ENCODE peak calls at places on chromosomes 2 and 18, in six cellular contexts. S is AG09309, F is AG10803, K is AG08395, E is mammary epithelial cell, G is H7. J is an unnamed sample.

GRCh38 chr2:98833172-98833916 is 102.4 kb upstream of the MGAT4A start:
- DNase-seq in E (no peak), G (no peak), F (no peak), K (no peak), S (no peak), J (no peak)

GRCh38 chr2:126828471-126828870 is 70.2 kb upstream of the TEX51 start:
- DNase-seq in E (no peak), S (no peak), F (no peak), K (no peak), G (no peak), J (no peak)

GRCh38 chr2:27407798-27408491 is 1.4 kb downstream of the PPM1G start:
- DNase-seq in K (peak), G (peak), F (peak), S (no peak), E (peak), J (no peak)

GRCh38 chr2:239193426-239193825 is 207.4 kb downstream of the HDAC4 start:
- DNase-seq in K (no peak), E (no peak), F (no peak), G (no peak), S (no peak), J (peak)

GRCh38 chr2:138602166-138602460 is 100.5 kb downstream of the SPOPL start:
- DNase-seq in F (no peak), G (no peak), E (peak), S (no peak), K (no peak), J (no peak)

GRCh38 chr2:15481000-15481399 is 80.1 kb downstream of the NBAS start:
- DNase-seq in E (no peak), G (no peak), K (no peak), S (no peak), F (no peak), J (no peak)

GRCh38 chr2:16664052-16664731 is 1.4 kb downstream of the CYRIA start:
- DNase-seq in E (no peak), G (peak), K (peak), S (no peak), F (peak), J (no peak)

GRCh38 chr18:13222371-13223281 is 4.1 kb downstream of the LDLRAD4 start:
- DNase-seq in K (peak), S (no peak), E (no peak), F (peak), G (no peak), J (no peak)

GRCh38 chr18:78603102-78603501 is 376.5 kb upstream of the SALL3 start:
- DNase-seq in F (no peak), E (no peak), S (no peak), G (no peak), K (no peak), J (no peak)

GRCh38 chr18:36829362-36830140 is 624 bp downstream of the KIAA1328 start:
- DNase-seq in S (no peak), E (no peak), G (no peak), K (peak), F (peak), J (no peak)

GRCh38 chr2:69715964-69716363 is 26.0 kb upstream of the ANXA4 start:
- DNase-seq in G (no peak), S (no peak), F (peak), E (no peak), K (peak), J (no peak)

GRCh38 chr2:120546077-120546864 is 189.4 kb upstream of the GLI2 start:
- DNase-seq in S (peak), E (no peak), G (no peak), K (peak), F (peak), J (peak)

GRCh38 chr2:224882291-224883171 is 159.7 kb downstream of the DOCK10 start:
- DNase-seq in G (no peak), E (peak), F (peak), S (peak), K (peak), J (no peak)

GRCh38 chr2:239499989-239500914 is 99.4 kb upstream of the HDAC4 start:
- DNase-seq in S (no peak), E (no peak), F (peak), K (peak), G (no peak), J (no peak)

GRCh38 chr18:3451166-3451988 is 1.4 kb downstream of the TGIF1 start:
- DNase-seq in G (peak), F (peak), K (peak), S (no peak), E (peak), J (peak)

GRCh38 chr2:119659601-119660342 is 19.2 kb upstream of the TMEM177 start:
- DNase-seq in K (peak), F (peak), E (no peak), S (no peak), G (no peak), J (no peak)

GRCh38 chr2:127157651-127158460 is 50.9 kb upstream of the BIN1 start:
- DNase-seq in E (no peak), F (no peak), K (no peak), G (peak), S (no peak), J (peak)

GRCh38 chr2:60148717-60149116 is 404.7 kb downstream of the BCL11A start:
- DNase-seq in E (no peak), F (no peak), S (no peak), G (no peak), K (no peak), J (no peak)

GRCh38 chr2:65351948-65352595 is 80.3 kb downstream of the SPRED2 start:
- DNase-seq in K (no peak), G (no peak), E (no peak), S (no peak), F (no peak), J (no peak)

GRCh38 chr2:46899053-46899452 is 16.6 kb downstream of the MCFD2 start:
- DNase-seq in S (no peak), G (no peak), E (no peak), F (no peak), K (no peak), J (no peak)

GRCh38 chr2:229412686-229413085 is 141.6 kb upstream of the PID1 start:
- DNase-seq in S (no peak), F (peak), K (no peak), G (no peak), E (no peak), J (no peak)

GRCh38 chr2:152037711-152038110 is 61.1 kb downstream of the CACNB4 start:
- DNase-seq in K (no peak), F (no peak), S (no peak), E (no peak), G (no peak), J (no peak)

GRCh38 chr18:23719634-23720201 is 30.5 kb downstream of the LAMA3 start:
- DNase-seq in F (peak), G (peak), K (peak), E (peak), S (peak), J (no peak)

GRCh38 chr2:43399515-43400245 is 173.3 kb upstream of the ZFP36L2 start:
- DNase-seq in S (peak), K (peak), G (no peak), E (no peak), F (peak), J (no peak)

GRCh38 chr2:41400057-41400665 is 647.7 kb upstream of the PKDCC start:
- DNase-seq in E (no peak), K (no peak), F (no peak), G (peak), S (no peak), J (no peak)

GRCh38 chr2:159381574-159381973 is 95.1 kb upstream of the WDSUB1 start:
- DNase-seq in S (no peak), E (no peak), K (no peak), G (no peak), F (no peak), J (no peak)

GRCh38 chr2:42722328-42723190 is 41.4 kb downstream of the OXER1 start:
- DNase-seq in G (no peak), E (peak), F (peak), S (peak), K (peak), J (no peak)

GRCh38 chr18:5542393-5543035 is 1.3 kb downstream of the EPB41L3 start:
- DNase-seq in F (peak), K (peak), E (no peak), S (no peak), G (peak), J (no peak)

GRCh38 chr2:43360137-43360536 is 133.7 kb upstream of the ZFP36L2 start:
- DNase-seq in F (no peak), G (no peak), E (no peak), S (no peak), K (no peak), J (no peak)

GRCh38 chr18:33781429-33781828 is 203.4 kb downstream of the ASXL3 start:
- DNase-seq in F (no peak), G (no peak), E (no peak), K (no peak), S (no peak), J (no peak)

GRCh38 chr2:134360750-134361487 is 107.0 kb downstream of the MGAT5 start:
- DNase-seq in S (no peak), G (no peak), K (no peak), E (no peak), F (no peak), J (no peak)

GRCh38 chr2:9693646-9694045 is 62.8 kb upstream of the YWHAQ start:
- DNase-seq in E (no peak), F (no peak), G (peak), S (no peak), K (no peak), J (no peak)

GRCh38 chr2:172101707-172102158 is 967 bp downstream of the DLX2 start:
- DNase-seq in K (no peak), G (no peak), S (no peak), F (no peak), E (no peak), J (peak)

GRCh38 chr2:33022989-33023731 is 76.4 kb downstream of the LTBP1 start:
- DNase-seq in E (peak), G (no peak), S (no peak), F (peak), K (peak), J (no peak)

GRCh38 chr2:164420787-164421186 is 200.5 kb downstream of the GRB14 start:
- DNase-seq in E (no peak), G (no peak), S (no peak), K (no peak), F (no peak), J (no peak)

J was measured in mesothelial cell of epicardium.